ENCODE peak calls at places on chromosomes 12 and 14, in six cellular contexts. One of them, this sample, is unnamed.

GRCh38 chr12:109653896-109654295 is 59.7 kb upstream of the FAM222A start:
- DNase-seq in mucosa of gallbladder: no peak
- DNase-seq in stimulated activated CD8-positive, alpha-beta memory T cell treated with anti-CD3 and anti-CD28 coated beads, Interleukin-4, amount 100 ng/mL, for 1 hour: no peak
- DNase-seq in esophagus squamous epithelium: no peak
- DNase-seq in AG20443: no peak
- DNase-seq in amniotic stem cell: no peak
- DNase-seq in this sample: no peak

GRCh38 chr12:123892180-123892559 is 80.5 kb downstream of the CCDC92 start:
- DNase-seq in mucosa of gallbladder: no peak
- DNase-seq in amniotic stem cell: no peak
- DNase-seq in esophagus squamous epithelium: no peak
- DNase-seq in AG20443: no peak
- DNase-seq in stimulated activated CD8-positive, alpha-beta memory T cell treated with anti-CD3 and anti-CD28 coated beads, Interleukin-4, amount 100 ng/mL, for 1 hour: no peak
- DNase-seq in this sample: no peak

GRCh38 chr14:104253901-104254353 is 115.5 kb downstream of the KIF26A start:
- DNase-seq in amniotic stem cell: no peak
- DNase-seq in stimulated activated CD8-positive, alpha-beta memory T cell treated with anti-CD3 and anti-CD28 coated beads, Interleukin-4, amount 100 ng/mL, for 1 hour: no peak
- DNase-seq in esophagus squamous epithelium: no peak
- DNase-seq in mucosa of gallbladder: no peak
- DNase-seq in AG20443: no peak
- DNase-seq in this sample: no peak

GRCh38 chr12:41856228-41856627 is 288.4 kb downstream of the GXYLT1 start:
- DNase-seq in mucosa of gallbladder: no peak
- DNase-seq in AG20443: no peak
- DNase-seq in stimulated activated CD8-positive, alpha-beta memory T cell treated with anti-CD3 and anti-CD28 coated beads, Interleukin-4, amount 100 ng/mL, for 1 hour: no peak
- DNase-seq in amniotic stem cell: no peak
- DNase-seq in esophagus squamous epithelium: no peak
- DNase-seq in this sample: no peak

GRCh38 chr14:66568220-66568619 is 60.3 kb downstream of the GPHN start:
- DNase-seq in esophagus squamous epithelium: no peak
- DNase-seq in mucosa of gallbladder: no peak
- DNase-seq in amniotic stem cell: no peak
- DNase-seq in AG20443: no peak
- DNase-seq in stimulated activated CD8-positive, alpha-beta memory T cell treated with anti-CD3 and anti-CD28 coated beads, Interleukin-4, amount 100 ng/mL, for 1 hour: no peak
- DNase-seq in this sample: no peak

GRCh38 chr14:68796418-68797101 is 3.7 kb upstream of the ZFP36L1 start:
- DNase-seq in mucosa of gallbladder: no peak
- DNase-seq in stimulated activated CD8-positive, alpha-beta memory T cell treated with anti-CD3 and anti-CD28 coated beads, Interleukin-4, amount 100 ng/mL, for 1 hour: no peak
- DNase-seq in esophagus squamous epithelium: no peak
- DNase-seq in AG20443: no peak
- DNase-seq in amniotic stem cell: no peak
- DNase-seq in this sample: no peak

GRCh38 chr14:51865953-51866747 is 5.7 kb downstream of the GNG2 start:
- DNase-seq in stimulated activated CD8-positive, alpha-beta memory T cell treated with anti-CD3 and anti-CD28 coated beads, Interleukin-4, amount 100 ng/mL, for 1 hour: no peak
- DNase-seq in AG20443: no peak
- DNase-seq in amniotic stem cell: no peak
- DNase-seq in mucosa of gallbladder: no peak
- DNase-seq in esophagus squamous epithelium: no peak
- DNase-seq in this sample: no peak

GRCh38 chr14:45526715-45527549 is 273.9 kb upstream of the MIS18BP1 start:
- DNase-seq in AG20443: peak; percentile 9
- DNase-seq in esophagus squamous epithelium: no peak
- DNase-seq in stimulated activated CD8-positive, alpha-beta memory T cell treated with anti-CD3 and anti-CD28 coated beads, Interleukin-4, amount 100 ng/mL, for 1 hour: no peak
- DNase-seq in mucosa of gallbladder: no peak
- DNase-seq in amniotic stem cell: no peak
- DNase-seq in this sample: peak; percentile 59

GRCh38 chr12:51368640-51369517 is 22.3 kb downstream of the GALNT6 start:
- DNase-seq in AG20443: no peak
- DNase-seq in mucosa of gallbladder: peak; percentile 63
- DNase-seq in stimulated activated CD8-positive, alpha-beta memory T cell treated with anti-CD3 and anti-CD28 coated beads, Interleukin-4, amount 100 ng/mL, for 1 hour: peak; percentile 59
- DNase-seq in amniotic stem cell: no peak
- DNase-seq in esophagus squamous epithelium: peak; percentile 64
- DNase-seq in this sample: peak; percentile 70

GRCh38 chr12:1947081-1947480 is 28.6 kb upstream of the CACNA2D4 start:
- DNase-seq in mucosa of gallbladder: no peak
- DNase-seq in esophagus squamous epithelium: no peak
- DNase-seq in stimulated activated CD8-positive, alpha-beta memory T cell treated with anti-CD3 and anti-CD28 coated beads, Interleukin-4, amount 100 ng/mL, for 1 hour: no peak
- DNase-seq in amniotic stem cell: no peak
- DNase-seq in AG20443: peak; percentile 73
- DNase-seq in this sample: no peak

GRCh38 chr14:99425272-99425681 is 55.4 kb downstream of the SETD3 start:
- DNase-seq in AG20443: no peak
- DNase-seq in esophagus squamous epithelium: no peak
- DNase-seq in amniotic stem cell: no peak
- DNase-seq in mucosa of gallbladder: peak; percentile 42
- DNase-seq in stimulated activated CD8-positive, alpha-beta memory T cell treated with anti-CD3 and anti-CD28 coated beads, Interleukin-4, amount 100 ng/mL, for 1 hour: no peak
- DNase-seq in this sample: no peak

GRCh38 chr12:124537525-124538193 is 29.8 kb downstream of the NCOR2 start:
- DNase-seq in esophagus squamous epithelium: no peak
- DNase-seq in amniotic stem cell: no peak
- DNase-seq in AG20443: no peak
- DNase-seq in mucosa of gallbladder: no peak
- DNase-seq in stimulated activated CD8-positive, alpha-beta memory T cell treated with anti-CD3 and anti-CD28 coated beads, Interleukin-4, amount 100 ng/mL, for 1 hour: no peak
- DNase-seq in this sample: no peak

GRCh38 chr12:52655251-52655650 is 3.2 kb upstream of the KRT2 start:
- DNase-seq in amniotic stem cell: no peak
- DNase-seq in mucosa of gallbladder: no peak
- DNase-seq in esophagus squamous epithelium: no peak
- DNase-seq in stimulated activated CD8-positive, alpha-beta memory T cell treated with anti-CD3 and anti-CD28 coated beads, Interleukin-4, amount 100 ng/mL, for 1 hour: no peak
- DNase-seq in AG20443: no peak
- DNase-seq in this sample: no peak

GRCh38 chr12:4274396-4274959 is 916 bp downstream of the CCND2 start:
- DNase-seq in mucosa of gallbladder: no peak
- DNase-seq in amniotic stem cell: no peak
- DNase-seq in esophagus squamous epithelium: no peak
- DNase-seq in AG20443: no peak
- DNase-seq in stimulated activated CD8-positive, alpha-beta memory T cell treated with anti-CD3 and anti-CD28 coated beads, Interleukin-4, amount 100 ng/mL, for 1 hour: no peak
- DNase-seq in this sample: no peak

GRCh38 chr12:45034861-45035265 is 16.0 kb downstream of the DBX2 start:
- DNase-seq in amniotic stem cell: no peak
- DNase-seq in esophagus squamous epithelium: no peak
- DNase-seq in stimulated activated CD8-positive, alpha-beta memory T cell treated with anti-CD3 and anti-CD28 coated beads, Interleukin-4, amount 100 ng/mL, for 1 hour: no peak
- DNase-seq in mucosa of gallbladder: no peak
- DNase-seq in AG20443: peak; percentile 14
- DNase-seq in this sample: no peak

GRCh38 chr14:105336477-105337287 is 22.1 kb downstream of the PACS2 start:
- DNase-seq in stimulated activated CD8-positive, alpha-beta memory T cell treated with anti-CD3 and anti-CD28 coated beads, Interleukin-4, amount 100 ng/mL, for 1 hour: no peak
- DNase-seq in mucosa of gallbladder: no peak
- DNase-seq in AG20443: no peak
- DNase-seq in amniotic stem cell: no peak
- DNase-seq in esophagus squamous epithelium: no peak
- DNase-seq in this sample: no peak

GRCh38 chr12:41061189-41061588 is 126.9 kb upstream of the PDZRN4 start:
- DNase-seq in AG20443: no peak
- DNase-seq in stimulated activated CD8-positive, alpha-beta memory T cell treated with anti-CD3 and anti-CD28 coated beads, Interleukin-4, amount 100 ng/mL, for 1 hour: no peak
- DNase-seq in esophagus squamous epithelium: no peak
- DNase-seq in amniotic stem cell: no peak
- DNase-seq in mucosa of gallbladder: no peak
- DNase-seq in this sample: no peak

GRCh38 chr12:74490390-74491064 is 47.1 kb upstream of the ATXN7L3B start:
- DNase-seq in mucosa of gallbladder: no peak
- DNase-seq in amniotic stem cell: no peak
- DNase-seq in esophagus squamous epithelium: no peak
- DNase-seq in stimulated activated CD8-positive, alpha-beta memory T cell treated with anti-CD3 and anti-CD28 coated beads, Interleukin-4, amount 100 ng/mL, for 1 hour: no peak
- DNase-seq in AG20443: no peak
- DNase-seq in this sample: peak; percentile 29

GRCh38 chr12:23564454-23564853 is 385.0 kb downstream of the SOX5 start:
- DNase-seq in AG20443: no peak
- DNase-seq in amniotic stem cell: no peak
- DNase-seq in esophagus squamous epithelium: no peak
- DNase-seq in mucosa of gallbladder: no peak
- DNase-seq in stimulated activated CD8-positive, alpha-beta memory T cell treated with anti-CD3 and anti-CD28 coated beads, Interleukin-4, amount 100 ng/mL, for 1 hour: no peak
- DNase-seq in this sample: no peak

GRCh38 chr14:30443368-30444007 is 115.5 kb upstream of the G2E3 start:
- DNase-seq in esophagus squamous epithelium: no peak
- DNase-seq in mucosa of gallbladder: no peak
- DNase-seq in amniotic stem cell: peak; percentile 6
- DNase-seq in AG20443: peak; percentile 22
- DNase-seq in stimulated activated CD8-positive, alpha-beta memory T cell treated with anti-CD3 and anti-CD28 coated beads, Interleukin-4, amount 100 ng/mL, for 1 hour: no peak
- DNase-seq in this sample: peak; percentile 46

GRCh38 chr14:37145395-37145794 is 27.0 kb downstream of the SLC25A21 start:
- DNase-seq in amniotic stem cell: no peak
- DNase-seq in mucosa of gallbladder: no peak
- DNase-seq in AG20443: no peak
- DNase-seq in esophagus squamous epithelium: no peak
- DNase-seq in stimulated activated CD8-positive, alpha-beta memory T cell treated with anti-CD3 and anti-CD28 coated beads, Interleukin-4, amount 100 ng/mL, for 1 hour: no peak
- DNase-seq in this sample: peak; percentile 61

GRCh38 chr12:15049456-15050153 is 76.8 kb downstream of the PDE6H start:
- DNase-seq in stimulated activated CD8-positive, alpha-beta memory T cell treated with anti-CD3 and anti-CD28 coated beads, Interleukin-4, amount 100 ng/mL, for 1 hour: no peak
- DNase-seq in esophagus squamous epithelium: no peak
- DNase-seq in amniotic stem cell: no peak
- DNase-seq in AG20443: no peak
- DNase-seq in mucosa of gallbladder: no peak
- DNase-seq in this sample: no peak

GRCh38 chr12:27619308-27619707 is 76.9 kb upstream of the REP15 start:
- DNase-seq in amniotic stem cell: peak; percentile 58
- DNase-seq in stimulated activated CD8-positive, alpha-beta memory T cell treated with anti-CD3 and anti-CD28 coated beads, Interleukin-4, amount 100 ng/mL, for 1 hour: no peak
- DNase-seq in mucosa of gallbladder: no peak
- DNase-seq in esophagus squamous epithelium: no peak
- DNase-seq in AG20443: peak; percentile 45
- DNase-seq in this sample: peak; percentile 97

GRCh38 chr12:13433768-13434167 is 237.2 kb downstream of the EMP1 start:
- DNase-seq in stimulated activated CD8-positive, alpha-beta memory T cell treated with anti-CD3 and anti-CD28 coated beads, Interleukin-4, amount 100 ng/mL, for 1 hour: no peak
- DNase-seq in AG20443: no peak
- DNase-seq in esophagus squamous epithelium: no peak
- DNase-seq in mucosa of gallbladder: no peak
- DNase-seq in amniotic stem cell: no peak
- DNase-seq in this sample: no peak

GRCh38 chr12:78698747-78699146 is 165.8 kb upstream of the SYT1 start:
- DNase-seq in mucosa of gallbladder: no peak
- DNase-seq in amniotic stem cell: no peak
- DNase-seq in esophagus squamous epithelium: no peak
- DNase-seq in AG20443: no peak
- DNase-seq in stimulated activated CD8-positive, alpha-beta memory T cell treated with anti-CD3 and anti-CD28 coated beads, Interleukin-4, amount 100 ng/mL, for 1 hour: no peak
- DNase-seq in this sample: peak; percentile 81

GRCh38 chr12:124040737-124041136 is 67.7 kb downstream of the ZNF664 start:
- DNase-seq in AG20443: no peak
- DNase-seq in amniotic stem cell: no peak
- DNase-seq in stimulated activated CD8-positive, alpha-beta memory T cell treated with anti-CD3 and anti-CD28 coated beads, Interleukin-4, amount 100 ng/mL, for 1 hour: no peak
- DNase-seq in esophagus squamous epithelium: no peak
- DNase-seq in mucosa of gallbladder: no peak
- DNase-seq in this sample: no peak

GRCh38 chr14:100673807-100674154 is 52.9 kb upstream of the DLK1 start:
- DNase-seq in AG20443: no peak
- DNase-seq in amniotic stem cell: no peak
- DNase-seq in esophagus squamous epithelium: no peak
- DNase-seq in stimulated activated CD8-positive, alpha-beta memory T cell treated with anti-CD3 and anti-CD28 coated beads, Interleukin-4, amount 100 ng/mL, for 1 hour: no peak
- DNase-seq in mucosa of gallbladder: no peak
- DNase-seq in this sample: no peak

GRCh38 chr14:36662543-36663403 is 1.1 kb downstream of the PAX9 start:
- DNase-seq in stimulated activated CD8-positive, alpha-beta memory T cell treated with anti-CD3 and anti-CD28 coated beads, Interleukin-4, amount 100 ng/mL, for 1 hour: no peak
- DNase-seq in esophagus squamous epithelium: no peak
- DNase-seq in mucosa of gallbladder: no peak
- DNase-seq in amniotic stem cell: no peak
- DNase-seq in AG20443: peak; percentile 56
- DNase-seq in this sample: no peak

GRCh38 chr14:68695326-68695768 is 97.5 kb downstream of the ZFP36L1 start:
- DNase-seq in esophagus squamous epithelium: no peak
- DNase-seq in mucosa of gallbladder: no peak
- DNase-seq in AG20443: peak; percentile 94
- DNase-seq in stimulated activated CD8-positive, alpha-beta memory T cell treated with anti-CD3 and anti-CD28 coated beads, Interleukin-4, amount 100 ng/mL, for 1 hour: no peak
- DNase-seq in amniotic stem cell: peak; percentile 91
- DNase-seq in this sample: peak; percentile 100

GRCh38 chr14:85165091-85165490 is 364.9 kb upstream of the FLRT2 start:
- DNase-seq in mucosa of gallbladder: no peak
- DNase-seq in AG20443: no peak
- DNase-seq in stimulated activated CD8-positive, alpha-beta memory T cell treated with anti-CD3 and anti-CD28 coated beads, Interleukin-4, amount 100 ng/mL, for 1 hour: no peak
- DNase-seq in esophagus squamous epithelium: no peak
- DNase-seq in amniotic stem cell: no peak
- DNase-seq in this sample: no peak

GRCh38 chr14:61589691-61590521 is 105.4 kb upstream of the HIF1A start:
- DNase-seq in mucosa of gallbladder: no peak
- DNase-seq in amniotic stem cell: no peak
- DNase-seq in stimulated activated CD8-positive, alpha-beta memory T cell treated with anti-CD3 and anti-CD28 coated beads, Interleukin-4, amount 100 ng/mL, for 1 hour: no peak
- DNase-seq in esophagus squamous epithelium: no peak
- DNase-seq in AG20443: no peak
- DNase-seq in this sample: no peak

GRCh38 chr12:64452559-64453329 is 824 bp downstream of the TBK1 start:
- DNase-seq in esophagus squamous epithelium: no peak
- DNase-seq in stimulated activated CD8-positive, alpha-beta memory T cell treated with anti-CD3 and anti-CD28 coated beads, Interleukin-4, amount 100 ng/mL, for 1 hour: no peak
- DNase-seq in AG20443: peak; percentile 65
- DNase-seq in mucosa of gallbladder: peak; percentile 34
- DNase-seq in amniotic stem cell: peak; percentile 55
- DNase-seq in this sample: peak; percentile 89

GRCh38 chr14:68291820-68292219 is 472.2 kb downstream of the RAD51B start:
- DNase-seq in AG20443: no peak
- DNase-seq in amniotic stem cell: no peak
- DNase-seq in stimulated activated CD8-positive, alpha-beta memory T cell treated with anti-CD3 and anti-CD28 coated beads, Interleukin-4, amount 100 ng/mL, for 1 hour: no peak
- DNase-seq in esophagus squamous epithelium: no peak
- DNase-seq in mucosa of gallbladder: no peak
- DNase-seq in this sample: no peak

GRCh38 chr14:24367506-24368214 is at the start of gene NFATC4:
- DNase-seq in esophagus squamous epithelium: no peak
- DNase-seq in amniotic stem cell: peak; percentile 88
- DNase-seq in mucosa of gallbladder: peak; percentile 88
- DNase-seq in stimulated activated CD8-positive, alpha-beta memory T cell treated with anti-CD3 and anti-CD28 coated beads, Interleukin-4, amount 100 ng/mL, for 1 hour: no peak
- DNase-seq in AG20443: peak; percentile 91
- DNase-seq in this sample: peak; percentile 96

GRCh38 chr12:459430-460258 is at the start of gene B4GALNT3:
- DNase-seq in mucosa of gallbladder: peak; percentile 27
- DNase-seq in AG20443: peak; percentile 79
- DNase-seq in amniotic stem cell: no peak
- DNase-seq in stimulated activated CD8-positive, alpha-beta memory T cell treated with anti-CD3 and anti-CD28 coated beads, Interleukin-4, amount 100 ng/mL, for 1 hour: no peak
- DNase-seq in esophagus squamous epithelium: no peak
- DNase-seq in this sample: no peak

GRCh38 chr12:110920324-110920910 is at the start of gene MYL2:
- DNase-seq in stimulated activated CD8-positive, alpha-beta memory T cell treated with anti-CD3 and anti-CD28 coated beads, Interleukin-4, amount 100 ng/mL, for 1 hour: no peak
- DNase-seq in amniotic stem cell: no peak
- DNase-seq in mucosa of gallbladder: no peak
- DNase-seq in esophagus squamous epithelium: no peak
- DNase-seq in AG20443: no peak
- DNase-seq in this sample: no peak

GRCh38 chr12:87793134-87793533 is 236.1 kb downstream of the C12orf50 start:
- DNase-seq in amniotic stem cell: no peak
- DNase-seq in mucosa of gallbladder: no peak
- DNase-seq in stimulated activated CD8-positive, alpha-beta memory T cell treated with anti-CD3 and anti-CD28 coated beads, Interleukin-4, amount 100 ng/mL, for 1 hour: no peak
- DNase-seq in esophagus squamous epithelium: no peak
- DNase-seq in AG20443: peak; percentile 27
- DNase-seq in this sample: peak; percentile 26